ENCODE peak calls at places on chromosomes 11 and 22, in five cellular contexts. W is activated CD4-positive, CD25-positive, alpha-beta regulatory T cell; M is SJSA1; N is AML-193; X is posterior vena cava. D is an unnamed sample.

GRCh38 chr11:26621147-26621546 is 49.1 kb upstream of the MUC15 start:
- DNase-seq in N (no peak), M (no peak), W (no peak), X (no peak), D (no peak)

GRCh38 chr11:130876100-130876499 is 40.2 kb downstream of the SNX19 start:
- DNase-seq in W (no peak), X (no peak), N (no peak), M (no peak), D (no peak)

GRCh38 chr22:35219012-35219411 is 38.3 kb upstream of the HMGXB4 start:
- DNase-seq in N (no peak), W (no peak), X (no peak), M (no peak), D (no peak)

GRCh38 chr11:3380706-3381570 is 2.0 kb upstream of the ZNF195 start:
- DNase-seq in N (no peak), W (no peak), X (no peak), M (no peak), D (no peak)

GRCh38 chr11:12377106-12377823 is at the start of gene PARVA:
- DNase-seq in N (no peak), X (peak), M (peak), W (no peak), D (peak)

GRCh38 chr22:48926663-48927062 is 901.0 kb downstream of the BRD1 start:
- DNase-seq in X (no peak), M (no peak), W (no peak), N (no peak), D (peak)

GRCh38 chr11:107988397-107989158 is 20.1 kb upstream of the CUL5 start:
- DNase-seq in N (peak), X (no peak), M (no peak), W (no peak), D (no peak)

GRCh38 chr11:33552756-33553155 is 147.9 kb downstream of the C11orf91 start:
- DNase-seq in M (no peak), N (no peak), X (no peak), W (no peak), D (no peak)

GRCh38 chr11:84105148-84105547 is 819.0 kb upstream of the CCDC90B start:
- DNase-seq in W (no peak), N (no peak), M (no peak), X (no peak), D (no peak)

GRCh38 chr22:36465232-36466021 is 16.0 kb downstream of the TXN2 start:
- DNase-seq in W (no peak), X (peak), N (no peak), M (peak), D (no peak)

GRCh38 chr11:122202161-122202950 is 86.3 kb upstream of the BLID start:
- DNase-seq in W (no peak), M (peak), N (no peak), X (no peak), D (no peak)

GRCh38 chr11:65266210-65266609 is 4.4 kb downstream of the POLA2 start:
- DNase-seq in M (no peak), X (no peak), W (no peak), N (no peak), D (no peak)